ENCODE peak calls at places on chromosomes 2 and 18, in five cellular contexts. O, G, K, F and T are unnamed samples.

GRCh38 chr2:239487272-239487671 is 86.5 kb upstream of the HDAC4 start:
- DNase-seq in O (no peak), G (no peak), K (no peak), F (no peak), T (no peak)

GRCh38 chr18:36297419-36298112 is at the start of gene FHOD3:
- DNase-seq in O (peak), G (no peak), K (no peak), F (peak), T (peak)

GRCh38 chr2:74927617-74928016 is 30.8 kb upstream of the POLE4 start:
- DNase-seq in O (no peak), G (no peak), K (no peak), F (no peak), T (no peak)

GRCh38 chr18:68925268-68925667 is 127.4 kb downstream of the CCDC102B start:
- DNase-seq in O (no peak), G (peak), K (no peak), F (no peak), T (no peak)

GRCh38 chr18:26777316-26778053 is 88.0 kb downstream of the AQP4 start:
- DNase-seq in O (no peak), G (no peak), K (no peak), F (no peak), T (no peak)

GRCh38 chr18:45412577-45412976 is 202.7 kb upstream of the SLC14A2 start:
- DNase-seq in O (no peak), G (no peak), K (peak), F (no peak), T (no peak)

GRCh38 chr2:162127422-162127821 is 24.6 kb downstream of the GCG start:
- DNase-seq in O (no peak), G (no peak), K (no peak), F (no peak), T (no peak)

GRCh38 chr2:149648282-149649030 is 60.9 kb upstream of the MMADHC start:
- DNase-seq in O (peak), G (no peak), K (no peak), F (no peak), T (peak)

GRCh38 chr18:45938488-45938935 is 28.6 kb downstream of the EPG5 start:
- DNase-seq in O (no peak), G (no peak), K (peak), F (no peak), T (no peak)

GRCh38 chr2:217886720-217887309 is 116.0 kb downstream of the TNS1 start:
- DNase-seq in O (peak), G (peak), K (no peak), F (peak), T (peak)

GRCh38 chr2:119758881-119759450 is 756 bp upstream of the PTPN4 start:
- DNase-seq in O (no peak), G (no peak), K (no peak), F (no peak), T (no peak)

GRCh38 chr2:112156152-112156986 is 18.2 kb downstream of the FBLN7 start:
- DNase-seq in O (no peak), G (peak), K (no peak), F (no peak), T (no peak)

GRCh38 chr2:231931481-231931915 is 5.3 kb upstream of the NPPC start:
- DNase-seq in O (no peak), G (no peak), K (no peak), F (no peak), T (no peak)

GRCh38 chr2:172098287-172098649 is 4.4 kb downstream of the DLX2 start:
- DNase-seq in O (no peak), G (no peak), K (no peak), F (no peak), T (no peak)

GRCh38 chr2:127137741-127138140 is 30.8 kb upstream of the BIN1 start:
- DNase-seq in O (no peak), G (no peak), K (no peak), F (no peak), T (no peak)
- TF ChIP-seq MYC in O (no peak), G (no peak), K (no peak), F (no peak), T (no peak)

GRCh38 chr18:9931679-9932078 is 17.9 kb downstream of the VAPA start:
- DNase-seq in O (no peak), G (no peak), K (no peak), F (no peak), T (no peak)
- H3K27ac ChIP-seq in O (no peak), G (peak), K (no peak), F (peak), T (no peak)

GRCh38 chr2:146624429-146624828 is 1220.4 kb upstream of the ACVR2A start:
- DNase-seq in O (no peak), G (no peak), K (no peak), F (no peak), T (no peak)
- TF ChIP-seq MYC in O (no peak), G (no peak), K (no peak), F (no peak), T (no peak)

GRCh38 chr2:216694201-216694825 is 1.0 kb downstream of the IGFBP5 start:
- DNase-seq in O (peak), G (no peak), K (no peak), F (no peak), T (peak)
- H3K27ac ChIP-seq in O (peak), G (no peak), K (no peak), F (no peak), T (no peak)